ENCODE peak calls at places on chromosomes 2 and 18, in five cellular contexts. One of them, this sample, is unnamed. For H3K4me1, the result is how much of the 10 kb centered on the place peaks cover.

GRCh38 chr2:31131871-31132270 is 6.4 kb downstream of the GALNT14 start:
- DNase-seq in ovary: no peak
- DNase-seq in H9: peak
- DNase-seq in Panc1: no peak
- DNase-seq in tibial artery: no peak
- DNase-seq in this sample: no peak

GRCh38 chr2:128838244-128838643 is 519.6 kb upstream of the HS6ST1 start:
- DNase-seq in Panc1: no peak
- DNase-seq in ovary: no peak
- DNase-seq in H9: no peak
- DNase-seq in tibial artery: no peak
- DNase-seq in this sample: no peak

GRCh38 chr2:205747827-205748386 is 65.6 kb downstream of the NRP2 start:
- DNase-seq in tibial artery: no peak
- DNase-seq in ovary: no peak
- DNase-seq in H9: no peak
- DNase-seq in Panc1: no peak
- DNase-seq in this sample: no peak

GRCh38 chr2:66691199-66691975 is 256.5 kb downstream of the MEIS1 start:
- DNase-seq in tibial artery: no peak
- DNase-seq in H9: no peak
- DNase-seq in ovary: no peak
- DNase-seq in Panc1: no peak
- DNase-seq in this sample: no peak

GRCh38 chr2:240201861-240202260 is 61.4 kb upstream of the OTOS start:
- DNase-seq in Panc1: no peak
- DNase-seq in H9: no peak
- DNase-seq in tibial artery: peak
- DNase-seq in ovary: no peak
- DNase-seq in this sample: no peak

GRCh38 chr18:38751897-38752296 is 1186.3 kb upstream of the CELF4 start:
- DNase-seq in H9: no peak
- DNase-seq in Panc1: no peak
- DNase-seq in tibial artery: no peak
- DNase-seq in ovary: no peak
- DNase-seq in this sample: no peak

GRCh38 chr2:9832586-9832985 is 10.7 kb upstream of the TAF1B start:
- DNase-seq in tibial artery: no peak
- DNase-seq in H9: no peak
- DNase-seq in Panc1: no peak
- DNase-seq in ovary: no peak
- DNase-seq in this sample: no peak

GRCh38 chr2:223528036-223528435 is 74.1 kb downstream of the SCG2 start:
- DNase-seq in Panc1: no peak
- DNase-seq in tibial artery: no peak
- DNase-seq in ovary: no peak
- DNase-seq in H9: no peak
- DNase-seq in this sample: no peak

GRCh38 chr2:187719510-187719909 is 165.3 kb upstream of the TFPI start:
- DNase-seq in ovary: no peak
- DNase-seq in Panc1: no peak
- DNase-seq in tibial artery: no peak
- DNase-seq in H9: peak
- DNase-seq in this sample: no peak

GRCh38 chr2:188894028-188894427 is 80.1 kb upstream of the COL3A1 start:
- DNase-seq in H9: no peak
- DNase-seq in ovary: no peak
- DNase-seq in Panc1: no peak
- DNase-seq in tibial artery: no peak
- DNase-seq in this sample: no peak

GRCh38 chr2:188892632-188893031 is 81.5 kb upstream of the COL3A1 start:
- DNase-seq in tibial artery: no peak
- DNase-seq in Panc1: no peak
- DNase-seq in H9: no peak
- DNase-seq in ovary: no peak
- DNase-seq in this sample: no peak

GRCh38 chr2:188894979-188895378 is 79.2 kb upstream of the COL3A1 start:
- DNase-seq in ovary: no peak
- DNase-seq in H9: no peak
- DNase-seq in tibial artery: no peak
- DNase-seq in Panc1: no peak
- DNase-seq in this sample: no peak

GRCh38 chr2:188898261-188898660 is 75.9 kb upstream of the COL3A1 start:
- DNase-seq in H9: no peak
- DNase-seq in tibial artery: no peak
- DNase-seq in Panc1: no peak
- DNase-seq in ovary: no peak
- DNase-seq in this sample: no peak

DNA sequence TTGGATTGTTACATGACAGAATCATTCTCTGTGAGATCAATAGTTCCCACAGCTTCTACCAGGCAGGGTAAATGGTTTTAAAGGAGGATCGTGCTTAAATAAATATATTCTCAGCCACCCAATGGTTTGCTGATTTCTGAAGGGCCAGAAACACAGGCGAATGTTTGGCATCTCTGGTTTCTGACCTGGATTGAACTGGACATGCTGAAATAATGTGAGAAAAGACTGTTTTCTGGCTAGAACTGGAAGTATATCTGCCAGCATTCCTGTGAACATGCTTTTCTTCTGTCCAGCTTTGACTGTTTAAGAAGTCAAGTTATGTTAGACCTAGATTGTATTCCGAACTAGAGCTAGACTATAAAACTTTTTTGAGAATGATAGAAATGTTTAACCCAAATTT is 77.1 kb upstream of the COL3A1 start:
- DNase-seq in H9: no peak
- DNase-seq in ovary: no peak
- DNase-seq in Panc1: no peak
- DNase-seq in tibial artery: no peak
- DNase-seq in this sample: no peak
- H3K27ac ChIP-seq in H9: no peak
- H3K27ac ChIP-seq in ovary: no peak
- H3K27ac ChIP-seq in Panc1: no peak
- H3K27ac ChIP-seq in tibial artery: peak
- H3K27ac ChIP-seq in this sample: peak

DNA sequence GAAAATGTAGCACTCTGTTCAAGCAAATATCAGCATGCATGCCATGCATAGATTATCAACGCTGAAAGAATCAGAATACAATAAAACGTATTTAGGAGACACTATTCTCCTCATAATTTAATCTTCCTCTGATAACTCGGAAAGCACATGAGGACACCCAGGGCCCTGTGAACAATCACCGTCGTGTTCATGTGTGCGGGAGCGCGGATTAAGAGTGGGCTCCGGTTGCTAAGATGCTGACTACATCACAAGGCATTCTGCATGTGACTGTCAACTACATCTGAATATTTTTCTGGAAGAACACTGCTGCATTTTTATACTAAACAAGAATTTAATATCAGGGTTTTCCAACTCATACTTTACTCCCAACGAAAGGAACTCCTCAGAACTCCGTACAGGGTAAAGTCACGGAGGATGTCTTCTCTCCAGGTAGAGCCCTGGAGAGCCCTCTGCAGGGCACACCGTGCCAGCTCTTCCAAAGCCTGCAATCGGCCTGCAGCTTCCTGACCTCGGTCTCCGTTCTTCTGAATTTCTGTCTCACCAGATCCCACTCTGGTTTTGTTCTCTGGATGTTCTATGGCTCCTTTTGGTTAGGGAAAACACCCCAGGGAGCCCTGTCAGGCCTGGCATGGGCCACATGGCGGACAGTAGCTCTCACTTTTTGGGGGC is 59.6 kb downstream of the ZNF516 start:
- DNase-seq in Panc1: no peak
- DNase-seq in ovary: no peak
- DNase-seq in H9: no peak
- DNase-seq in tibial artery: no peak
- DNase-seq in this sample: no peak
- TF ChIP-seq CTCF in Panc1: no peak
- TF ChIP-seq CTCF in ovary: no peak
- TF ChIP-seq CTCF in H9: peak
- TF ChIP-seq CTCF in tibial artery: no peak
- TF ChIP-seq CTCF in this sample: no peak

DNA sequence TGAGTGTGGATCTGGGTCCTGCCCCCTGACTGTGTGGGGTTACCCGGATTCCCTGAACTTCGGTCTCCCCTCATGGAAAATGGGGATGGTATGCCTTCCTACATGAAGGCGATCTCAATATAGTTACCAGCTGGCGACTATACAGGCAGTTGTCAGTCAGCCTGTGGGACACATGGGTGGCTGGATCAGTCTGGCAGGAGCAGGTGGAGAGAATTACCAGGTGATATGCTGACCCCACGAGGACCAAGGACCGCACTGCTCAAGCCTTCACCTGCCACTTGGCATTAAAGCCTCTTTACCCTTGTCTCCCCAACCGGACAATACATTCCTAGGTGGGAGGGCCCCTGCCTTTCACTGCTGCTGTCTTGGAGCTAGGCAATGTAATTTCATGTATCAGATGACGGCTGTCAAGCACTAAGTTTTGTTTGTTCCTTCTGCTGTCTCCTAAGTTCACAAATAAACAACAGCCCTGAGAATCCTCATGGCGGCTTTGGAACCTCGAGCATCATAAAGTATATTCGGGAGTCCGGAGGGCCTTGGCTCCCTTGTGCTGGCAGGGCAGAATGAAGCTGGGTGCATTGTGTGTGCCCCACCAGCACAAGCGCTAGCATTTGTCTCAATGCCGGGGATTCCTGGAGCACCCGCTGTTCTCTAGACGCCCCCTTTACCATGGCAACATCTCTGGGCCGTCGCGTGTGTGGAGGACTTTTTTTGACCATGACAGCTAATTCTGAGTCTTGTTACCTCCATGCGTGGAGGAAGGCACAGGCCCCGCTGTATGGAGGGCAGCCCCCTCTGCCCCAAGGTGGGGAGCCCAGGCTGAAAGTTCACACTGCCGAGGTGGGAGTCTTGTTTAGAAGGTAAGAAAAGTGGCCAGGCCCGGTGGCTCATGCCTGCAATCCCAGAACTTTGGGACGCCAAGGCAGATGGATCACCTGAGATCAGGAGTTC is 48.6 kb downstream of the PDCL3 start:
- DNase-seq in tibial artery: no peak
- DNase-seq in Panc1: no peak
- DNase-seq in ovary: no peak
- DNase-seq in H9: no peak
- DNase-seq in this sample: peak
- H3K4me1 ChIP-seq in tibial artery: under half
- H3K4me1 ChIP-seq in Panc1: under half
- H3K4me1 ChIP-seq in ovary: under half
- H3K4me1 ChIP-seq in H9: under half
- H3K4me1 ChIP-seq in this sample: under half

GRCh38 chr18:55419939-55420664 is 167.9 kb downstream of the TCF4 start:
- DNase-seq in H9: no peak
- DNase-seq in ovary: no peak
- DNase-seq in Panc1: no peak
- DNase-seq in tibial artery: no peak
- DNase-seq in this sample: no peak

GRCh38 chr18:55420665-55420964 is 167.4 kb downstream of the TCF4 start:
- DNase-seq in H9: no peak
- DNase-seq in tibial artery: no peak
- DNase-seq in Panc1: no peak
- DNase-seq in ovary: no peak
- DNase-seq in this sample: no peak

GRCh38 chr18:55420977-55421611 is 166.9 kb downstream of the TCF4 start:
- DNase-seq in Panc1: no peak
- DNase-seq in ovary: no peak
- DNase-seq in H9: no peak
- DNase-seq in tibial artery: no peak
- DNase-seq in this sample: no peak

GRCh38 chr18:55418439-55418838 is 169.6 kb downstream of the TCF4 start:
- DNase-seq in ovary: no peak
- DNase-seq in H9: no peak
- DNase-seq in Panc1: no peak
- DNase-seq in tibial artery: no peak
- DNase-seq in this sample: no peak

DNA sequence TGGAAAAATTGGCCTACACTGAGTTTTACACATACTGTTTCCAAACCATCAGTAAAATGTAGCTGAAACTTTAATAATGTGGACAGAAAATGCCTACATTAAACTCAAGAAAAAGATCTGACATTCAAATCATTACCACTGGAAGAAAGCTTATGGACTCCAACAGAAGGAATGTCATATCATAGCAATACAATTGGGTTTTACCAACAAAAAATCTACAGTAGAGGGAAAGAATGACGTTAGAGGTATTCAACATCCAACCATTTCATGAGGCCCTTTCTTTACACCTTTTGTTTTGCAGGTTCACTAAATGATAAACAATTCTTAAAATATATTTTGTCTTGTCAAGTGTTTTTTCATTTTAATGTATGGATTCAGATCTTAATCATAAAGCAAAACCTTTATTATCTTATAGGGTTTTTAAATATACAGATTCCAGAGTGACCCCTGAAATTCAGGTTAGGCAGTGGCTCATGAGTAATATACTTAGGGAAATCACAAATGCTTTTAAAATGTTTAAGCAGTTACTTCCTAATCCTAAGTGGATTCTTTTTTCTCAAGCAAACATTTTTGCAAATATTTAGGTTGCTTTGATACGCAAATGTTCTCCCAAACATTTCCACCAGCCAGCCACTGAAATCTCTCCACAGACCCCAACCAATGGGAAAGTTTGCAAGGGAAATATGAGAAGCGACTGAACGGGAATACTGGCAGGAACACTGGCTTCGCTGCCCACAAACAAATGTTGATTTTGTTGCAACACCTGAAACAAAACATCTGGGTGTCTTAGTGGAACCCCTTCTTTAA is 168.7 kb downstream of the TCF4 start:
- DNase-seq in Panc1: no peak
- DNase-seq in ovary: no peak
- DNase-seq in tibial artery: no peak
- DNase-seq in H9: no peak
- DNase-seq in this sample: no peak
- H3K27ac ChIP-seq in Panc1: no peak
- H3K27ac ChIP-seq in ovary: no peak
- H3K27ac ChIP-seq in tibial artery: no peak
- H3K27ac ChIP-seq in H9: peak
- H3K27ac ChIP-seq in this sample: peak

GRCh38 chr2:105769504-105769903 is 24.8 kb downstream of the NCK2 start:
- DNase-seq in Panc1: no peak
- DNase-seq in H9: peak
- DNase-seq in ovary: no peak
- DNase-seq in tibial artery: no peak
- DNase-seq in this sample: no peak
- TF ChIP-seq CTCF in Panc1: no peak
- TF ChIP-seq CTCF in H9: peak
- TF ChIP-seq CTCF in ovary: no peak
- TF ChIP-seq CTCF in tibial artery: no peak
- TF ChIP-seq CTCF in this sample: no peak

GRCh38 chr2:97788986-97789644 is 75.7 kb downstream of the ZAP70 start:
- DNase-seq in ovary: no peak
- DNase-seq in Panc1: no peak
- DNase-seq in tibial artery: no peak
- DNase-seq in H9: no peak
- DNase-seq in this sample: no peak
- H3K4me1 ChIP-seq in ovary: under half
- H3K4me1 ChIP-seq in Panc1: under half
- H3K4me1 ChIP-seq in tibial artery: under half
- H3K4me1 ChIP-seq in H9: under half
- H3K4me1 ChIP-seq in this sample: under half

This sample was measured in suprapubic skin.